ENCODE peak calls at places on chromosomes 7 and 10, in six cellular contexts. W is HepG2, O is GM23338, M is SK-N-SH, E is stomach, I is spleen. K is an unnamed sample.

GRCh38 chr7:137304624-137305235 is 38.8 kb downstream of the PTN start:
- DNase-seq in W (no peak), O (peak), M (no peak), E (no peak), I (no peak), K (no peak)

GRCh38 chr10:102552533-102552932 is 48.8 kb downstream of the SUFU start:
- DNase-seq in W (no peak), O (no peak), M (peak), E (no peak), I (no peak), K (no peak)

GRCh38 chr10:22437620-22438588 is 92.6 kb downstream of the SPAG6 start:
- DNase-seq in W (peak), O (peak), M (peak), E (peak), I (no peak), K (peak)

GRCh38 chr7:153457796-153458195 is 594.4 kb upstream of the DPP6 start:
- DNase-seq in W (no peak), O (no peak), M (no peak), E (no peak), I (no peak), K (no peak)

GRCh38 chr10:103752680-103753248 is 102.6 kb downstream of the SH3PXD2A start:
- DNase-seq in W (peak), O (peak), M (no peak), E (peak), I (no peak), K (no peak)

GRCh38 chr7:157691521-157692155 is 354.8 kb downstream of the DNAJB6 start:
- DNase-seq in W (no peak), O (no peak), M (peak), E (no peak), I (peak), K (no peak)

GRCh38 chr7:140196361-140197217 is 19.8 kb upstream of the KDM7A start:
- DNase-seq in W (no peak), O (no peak), M (no peak), E (no peak), I (no peak), K (no peak)

GRCh38 chr7:52956379-52956915 is 79.0 kb upstream of the POM121L12 start:
- DNase-seq in W (no peak), O (peak), M (no peak), E (no peak), I (no peak), K (no peak)

GRCh38 chr10:107576746-107577145 is 412.2 kb upstream of the SORCS1 start:
- DNase-seq in W (no peak), O (no peak), M (no peak), E (peak), I (no peak), K (no peak)

GRCh38 chr7:65387893-65388292 is 14.2 kb downstream of the ZNF92 start:
- DNase-seq in W (no peak), O (no peak), M (no peak), E (no peak), I (no peak), K (no peak)

GRCh38 chr10:58382489-58382995 is 2.7 kb upstream of the TFAM start:
- DNase-seq in W (no peak), O (no peak), M (no peak), E (no peak), I (no peak), K (no peak)

GRCh38 chr10:92757066-92757716 is 67.4 kb downstream of the HHEX start:
- DNase-seq in W (peak), O (peak), M (no peak), E (peak), I (peak), K (peak)

GRCh38 chr10:3769511-3769910 is 15.5 kb downstream of the KLF6 start:
- DNase-seq in W (no peak), O (no peak), M (no peak), E (no peak), I (no peak), K (no peak)

GRCh38 chr10:88850712-88851111 is 932 bp downstream of the ANKRD22 start:
- DNase-seq in W (no peak), O (no peak), M (no peak), E (no peak), I (no peak), K (no peak)

GRCh38 chr10:70596110-70596798 is 6.3 kb downstream of the PRF1 start:
- DNase-seq in W (peak), O (no peak), M (no peak), E (no peak), I (no peak), K (no peak)

GRCh38 chr10:821322-821721 is 110.2 kb downstream of the LARP4B start:
- DNase-seq in W (no peak), O (no peak), M (no peak), E (no peak), I (no peak), K (no peak)

GRCh38 chr10:12561720-12562119 is 212.4 kb downstream of the CAMK1D start:
- DNase-seq in W (no peak), O (no peak), M (no peak), E (no peak), I (no peak), K (no peak)

GRCh38 chr10:29946953-29947700 is 112.3 kb downstream of the JCAD start:
- DNase-seq in W (no peak), O (peak), M (no peak), E (peak), I (no peak), K (no peak)

GRCh38 chr7:3426064-3426463 is 125.0 kb downstream of the SDK1 start:
- DNase-seq in W (no peak), O (no peak), M (no peak), E (no peak), I (no peak), K (no peak)

GRCh38 chr7:71754828-71755227 is 622.9 kb downstream of the GALNT17 start:
- DNase-seq in W (no peak), O (no peak), M (no peak), E (no peak), I (no peak), K (no peak)

GRCh38 chr10:89171263-89171872 is 35.7 kb downstream of the CH25H start:
- DNase-seq in W (no peak), O (peak), M (no peak), E (no peak), I (no peak), K (no peak)

GRCh38 chr7:42128703-42129102 is 108.3 kb downstream of the GLI3 start:
- DNase-seq in W (no peak), O (peak), M (no peak), E (no peak), I (no peak), K (no peak)

GRCh38 chr7:133001727-133002126 is 80.2 kb downstream of the CHCHD3 start:
- DNase-seq in W (no peak), O (no peak), M (no peak), E (no peak), I (no peak), K (no peak)

GRCh38 chr7:79452032-79452494 is 1.4 kb downstream of the MAGI2 start:
- DNase-seq in W (peak), O (peak), M (peak), E (peak), I (peak), K (no peak)

DNA sequence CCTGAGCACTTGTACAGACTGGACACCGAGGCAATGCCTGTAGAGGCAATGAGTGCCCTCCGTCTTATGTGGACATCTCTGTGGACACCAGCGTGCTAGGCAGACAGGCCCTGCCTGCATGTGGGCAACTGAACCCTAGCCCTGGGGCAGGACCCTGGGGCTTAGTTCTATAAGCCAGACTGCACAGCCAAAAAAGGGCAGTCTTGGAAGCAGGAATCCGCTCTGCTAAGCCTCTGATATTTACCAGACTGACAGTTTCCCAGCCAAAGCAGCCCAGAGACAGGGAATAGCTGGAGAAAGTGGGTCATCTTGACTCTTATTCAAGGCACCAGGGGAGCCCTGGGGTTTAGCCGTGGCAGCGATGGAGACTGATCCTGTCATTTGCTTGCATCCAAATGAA is 474.1 kb downstream of the RPS24 start:
- DNase-seq in W (no peak), O (no peak), M (peak), E (no peak), I (no peak), K (no peak)
- TF ChIP-seq POLR2AphosphoS5 in W (no peak), O (no peak), M (no peak), E (no peak), I (no peak), K (no peak)

GRCh38 chr7:130275826-130276291 is 9.2 kb downstream of the CPA2 start:
- DNase-seq in W (no peak), O (no peak), M (no peak), E (no peak), I (no peak), K (no peak)

GRCh38 chr7:130274983-130275649 is 8.5 kb downstream of the CPA2 start:
- DNase-seq in W (no peak), O (peak), M (no peak), E (no peak), I (no peak), K (no peak)

GRCh38 chr7:130277763-130278643 is 11.3 kb downstream of the CPA2 start:
- DNase-seq in W (peak), O (peak), M (peak), E (peak), I (no peak), K (no peak)

GRCh38 chr7:130278892-130279690 is 12.4 kb downstream of the CPA2 start:
- DNase-seq in W (no peak), O (no peak), M (no peak), E (no peak), I (no peak), K (no peak)

DNA sequence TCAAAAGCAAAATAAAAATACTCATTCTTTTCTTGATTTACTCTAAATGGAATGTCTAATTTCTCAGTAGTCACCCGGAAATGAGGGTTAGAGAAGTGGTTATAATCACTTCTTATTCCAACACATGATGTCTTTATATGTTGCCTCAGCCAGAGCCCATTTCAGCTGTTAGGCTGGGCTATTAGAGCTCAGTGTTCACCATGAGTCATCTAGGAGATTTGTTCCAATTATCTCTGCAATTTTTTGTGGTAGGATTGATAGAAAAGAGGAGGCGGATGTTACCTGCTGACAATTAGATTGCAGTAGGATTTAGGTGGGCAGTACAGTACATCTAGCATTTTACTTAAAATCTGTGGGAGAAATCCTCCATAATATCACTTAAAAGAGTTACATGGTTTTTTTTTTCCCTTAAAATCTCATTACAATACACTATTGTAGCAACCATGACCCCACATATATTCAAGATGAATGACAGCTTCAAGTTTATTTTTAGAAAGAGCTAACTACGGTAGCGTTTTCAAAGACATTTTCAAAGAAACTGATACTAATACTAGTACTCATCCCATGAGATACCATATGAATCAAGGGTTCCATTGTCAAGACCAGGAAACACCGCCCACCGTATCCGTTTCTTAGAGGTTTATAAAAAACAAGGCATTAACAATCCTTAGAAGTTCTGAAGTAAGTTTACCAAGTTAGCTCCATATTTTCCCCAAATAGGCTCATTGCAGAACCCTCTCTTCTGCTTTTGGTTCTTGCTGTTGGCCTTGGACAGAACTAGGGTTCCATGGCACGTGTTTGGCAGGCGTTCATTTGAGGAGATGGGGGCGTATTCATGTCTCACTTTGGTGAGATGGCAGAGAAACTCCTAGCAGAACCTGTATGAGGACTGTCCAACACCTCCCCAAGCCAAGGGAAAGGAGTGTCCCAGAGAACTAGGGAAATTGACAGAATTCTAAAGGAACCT is 10.4 kb downstream of the CPA2 start:
- DNase-seq in W (no peak), O (no peak), M (no peak), E (no peak), I (no peak), K (no peak)
- TF ChIP-seq POLR2AphosphoS5 in W (no peak), O (no peak), M (no peak), E (no peak), I (no peak), K (no peak)

GRCh38 chr10:47311193-47311899 is 10.9 kb upstream of the GDF2 start:
- DNase-seq in W (no peak), O (no peak), M (no peak), E (peak), I (peak), K (no peak)
- TF ChIP-seq POLR2AphosphoS5 in W (no peak), O (no peak), M (no peak), E (peak), I (no peak), K (no peak)

DNA sequence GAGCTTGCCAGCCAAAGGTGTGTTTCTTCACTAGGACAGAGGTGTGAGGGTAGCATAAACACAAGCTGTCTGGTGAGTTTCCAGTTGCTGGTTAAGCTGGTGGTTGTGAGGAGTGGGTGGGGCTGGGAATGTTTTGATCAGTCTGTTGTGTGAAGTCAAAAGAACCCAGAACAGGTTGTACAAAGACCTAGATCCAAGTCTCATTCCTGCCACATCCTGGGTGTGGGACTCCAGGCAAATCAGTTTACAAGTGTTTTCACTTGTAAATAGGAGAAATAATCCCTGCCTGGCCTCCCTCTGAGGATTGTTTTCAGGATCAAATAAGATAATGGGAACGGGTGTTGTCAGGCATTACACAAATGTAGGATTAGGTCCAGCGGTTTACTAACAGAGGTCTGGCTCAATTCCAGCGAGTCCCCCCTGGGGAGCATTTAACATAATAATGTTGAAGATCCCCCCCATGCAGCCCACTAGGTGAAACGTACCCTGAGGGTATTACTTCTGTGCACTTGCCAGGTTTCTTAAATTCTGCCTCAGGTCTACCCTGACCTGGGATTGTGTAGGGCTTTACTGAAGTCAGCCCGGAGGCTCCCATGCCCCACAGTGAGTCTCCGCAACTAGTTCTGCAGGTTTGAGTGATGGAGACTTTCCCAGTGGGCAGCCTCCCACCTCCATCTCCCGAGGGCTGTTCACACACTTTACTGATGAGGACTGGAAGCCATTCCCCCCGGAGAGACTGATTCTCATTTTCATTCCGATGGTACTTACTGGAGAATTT is 2.6 kb upstream of the FRAT2 start:
- DNase-seq in W (no peak), O (peak), M (no peak), E (peak), I (no peak), K (no peak)
- TF ChIP-seq POLR2AphosphoS5 in W (no peak), O (no peak), M (no peak), E (no peak), I (no peak), K (no peak)

DNA sequence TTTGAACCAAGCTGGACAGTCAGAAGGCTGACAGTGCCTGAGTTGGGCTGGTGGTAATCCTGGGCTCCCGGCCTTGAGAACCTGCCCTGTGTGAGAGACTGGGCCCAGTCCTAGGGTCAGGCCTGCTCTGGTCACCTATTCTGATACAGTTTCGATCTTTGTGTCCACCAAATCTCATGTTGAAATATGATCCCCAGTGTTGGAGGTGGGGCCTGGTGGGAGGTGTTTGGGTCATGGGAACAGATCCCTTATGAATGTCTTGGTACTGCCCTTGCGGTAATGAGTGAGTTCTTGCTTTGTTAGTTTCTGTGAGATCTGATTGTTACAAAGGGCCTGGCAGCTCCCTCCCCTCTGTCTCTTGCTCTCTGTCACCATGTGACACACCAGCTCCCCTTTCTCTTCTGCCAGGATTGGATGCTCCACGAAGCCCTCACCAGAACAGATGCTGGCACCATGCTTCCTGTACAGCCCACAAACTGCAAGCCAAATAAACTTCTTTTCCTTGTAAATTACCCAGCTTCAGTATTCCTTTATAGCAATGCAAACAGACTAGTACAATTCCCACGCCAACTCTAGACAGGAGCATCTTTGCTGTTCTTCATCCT is 111.8 kb upstream of the ZNF438 start:
- DNase-seq in W (no peak), O (no peak), M (no peak), E (no peak), I (no peak), K (no peak)
- TF ChIP-seq POLR2AphosphoS5 in W (no peak), O (no peak), M (no peak), E (no peak), I (no peak), K (no peak)

GRCh38 chr7:73999664-74000420 is 28.1 kb upstream of the ELN start:
- DNase-seq in W (no peak), O (no peak), M (no peak), E (peak), I (no peak), K (no peak)
- TF ChIP-seq POLR2AphosphoS5 in W (no peak), O (no peak), M (peak), E (no peak), I (no peak), K (no peak)

GRCh38 chr7:151518105-151518780 is 1.5 kb downstream of the RHEB start:
- DNase-seq in W (peak), O (peak), M (peak), E (peak), I (peak), K (no peak)
- TF ChIP-seq POLR2AphosphoS5 in W (no peak), O (no peak), M (no peak), E (no peak), I (peak), K (peak)

GRCh38 chr7:106047818-106048490 is 64.2 kb downstream of the SYPL1 start:
- DNase-seq in W (no peak), O (no peak), M (no peak), E (no peak), I (no peak), K (no peak)
- TF ChIP-seq POLR2AphosphoS5 in W (no peak), O (no peak), M (no peak), E (no peak), I (no peak), K (no peak)

K was measured in GM12891.